ENCODE peak calls at places on chromosomes 13 and 19, in four cellular contexts. J is K562, K is HL-60, I is GM12878. T is an unnamed sample.
A peak's percentile ranks its signal among the peaks of the same experiment; 100 is the strongest.

GRCh38 chr13:93118081-93118615 is 108.5 kb upstream of the GPC6 start:
- DNase-seq in J (no peak), K (no peak), I (no peak), T (no peak)

GRCh38 chr13:89518289-89519077 is 1829.0 kb upstream of the MIR17HG start:
- DNase-seq in J (no peak), K (no peak), I (no peak), T (no peak)

GRCh38 chr19:35260694-35261304 is 8.0 kb upstream of the USF2 start:
- DNase-seq in J (no peak), K (no peak), I (no peak), T (no peak)

GRCh38 chr19:5983367-5983955 is 5.5 kb upstream of the RANBP3 start:
- DNase-seq in J (no peak), K (no peak), I (no peak), T (no peak)

GRCh38 chr19:31286491-31286890 is 62.7 kb downstream of the TSHZ3 start:
- DNase-seq in J (no peak), K (no peak), I (no peak), T (no peak)

GRCh38 chr19:27765912-27766725 is 1446.8 kb downstream of the UQCRFS1 start:
- DNase-seq in J (no peak), K (no peak), I (no peak), T (no peak)

GRCh38 chr19:19657397-19657783 is 6.1 kb downstream of the ATP13A1 start:
- DNase-seq in J (peak; percentile 1), K (no peak), I (no peak), T (no peak)

GRCh38 chr13:80083516-80084085 is 257.3 kb downstream of the SPRY2 start:
- DNase-seq in J (no peak), K (no peak), I (no peak), T (no peak)

GRCh38 chr13:31049083-31049482 is 112.6 kb downstream of the HSPH1 start:
- DNase-seq in J (no peak), K (no peak), I (no peak), T (no peak)

GRCh38 chr19:46722421-46723022 is 5.6 kb upstream of the PRKD2 start:
- DNase-seq in J (no peak), K (no peak), I (no peak), T (no peak)

GRCh38 chr19:3501780-3502179 is 1.3 kb upstream of the DOHH start:
- DNase-seq in J (no peak), K (no peak), I (no peak), T (no peak)

GRCh38 chr19:31583148-31583547 is 233.9 kb upstream of the TSHZ3 start:
- DNase-seq in J (no peak), K (no peak), I (no peak), T (no peak)

GRCh38 chr13:58160980-58161379 is 529.4 kb downstream of the PCDH17 start:
- DNase-seq in J (no peak), K (no peak), I (no peak), T (no peak)

GRCh38 chr19:3324405-3324856 is 42.0 kb upstream of the NFIC start:
- DNase-seq in J (peak; percentile 79), K (peak; percentile 35), I (no peak), T (no peak)

GRCh38 chr13:26095846-26096245 is 44.0 kb upstream of the SHISA2 start:
- DNase-seq in J (no peak), K (no peak), I (no peak), T (no peak)

GRCh38 chr19:31334849-31335624 is 14.2 kb downstream of the TSHZ3 start:
- DNase-seq in J (no peak), K (no peak), I (no peak), T (no peak)

GRCh38 chr13:111359237-111359915 is 38.9 kb downstream of the TEX29 start:
- DNase-seq in J (no peak), K (no peak), I (no peak), T (no peak)

GRCh38 chr13:33453911-33454310 is 168.4 kb upstream of the STARD13 start:
- DNase-seq in J (no peak), K (no peak), I (no peak), T (no peak)

GRCh38 chr13:48575014-48575413 is 42.1 kb upstream of the RCBTB2 start:
- DNase-seq in J (no peak), K (no peak), I (no peak), T (no peak)

GRCh38 chr13:19982447-19983043 is 24.0 kb downstream of the ZMYM2 start:
- DNase-seq in J (peak; percentile 24), K (no peak), I (no peak), T (no peak)

GRCh38 chr19:6687117-6687516 is 17.2 kb upstream of the TNFSF14 start:
- DNase-seq in J (no peak), K (no peak), I (no peak), T (no peak)

GRCh38 chr13:78040431-78040830 is 121.8 kb upstream of the EDNRB start:
- DNase-seq in J (no peak), K (no peak), I (no peak), T (no peak)

GRCh38 chr19:7868326-7868670 is 5.9 kb downstream of the PRR36 start:
- DNase-seq in J (no peak), K (no peak), I (no peak), T (no peak)

GRCh38 chr13:47548294-47548825 is 452.7 kb downstream of the SUCLA2 start:
- DNase-seq in J (no peak), K (no peak), I (no peak), T (no peak)

GRCh38 chr19:36215276-36216171 is 618 bp downstream of the ZNF146 start:
- DNase-seq in J (peak; percentile 30), K (no peak), I (no peak), T (no peak)

GRCh38 chr19:53549354-53549753 is 11.4 kb downstream of the ZNF331 start:
- DNase-seq in J (no peak), K (no peak), I (no peak), T (no peak)

GRCh38 chr19:8046569-8047165 is 5.9 kb upstream of the CCL25 start:
- DNase-seq in J (no peak), K (no peak), I (no peak), T (no peak)

GRCh38 chr19:8208119-8208709 is 956 bp upstream of the CERS4 start:
- DNase-seq in J (no peak), K (no peak), I (no peak), T (no peak)

GRCh38 chr13:102870677-102871415 is 25.0 kb downstream of the ERCC5 start:
- DNase-seq in J (peak; percentile 56), K (no peak), I (no peak), T (peak; percentile 39)

GRCh38 chr13:35851238-35851814 is 279.9 kb downstream of the DCLK1 start:
- DNase-seq in J (no peak), K (no peak), I (no peak), T (no peak)

GRCh38 chr13:51793570-51794273 is 10.2 kb downstream of the DHRS12 start:
- DNase-seq in J (peak; percentile 62), K (peak; percentile 52), I (peak; percentile 70), T (no peak)

GRCh38 chr13:46094478-46094877 is 10.4 kb downstream of the CPB2 start:
- DNase-seq in J (no peak), K (no peak), I (no peak), T (no peak)

GRCh38 chr13:26999499-26999898 is 172.1 kb downstream of the USP12 start:
- DNase-seq in J (no peak), K (no peak), I (no peak), T (no peak)

GRCh38 chr13:101730420-101731000 is 278.0 kb downstream of the ITGBL1 start:
- DNase-seq in J (no peak), K (no peak), I (no peak), T (no peak)

GRCh38 chr19:8342684-8343482 is at the start of gene KANK3:
- DNase-seq in J (peak; percentile 100), K (peak; percentile 77), I (peak; percentile 55), T (peak; percentile 99)

GRCh38 chr19:679418-680286 is 3.5 kb downstream of the FSTL3 start:
- DNase-seq in J (peak; percentile 61), K (peak; percentile 60), I (no peak), T (no peak)
- TF ChIP-seq POLR2AphosphoS5 in J (no peak), K (no peak), I (no peak), T (no peak)

DNA sequence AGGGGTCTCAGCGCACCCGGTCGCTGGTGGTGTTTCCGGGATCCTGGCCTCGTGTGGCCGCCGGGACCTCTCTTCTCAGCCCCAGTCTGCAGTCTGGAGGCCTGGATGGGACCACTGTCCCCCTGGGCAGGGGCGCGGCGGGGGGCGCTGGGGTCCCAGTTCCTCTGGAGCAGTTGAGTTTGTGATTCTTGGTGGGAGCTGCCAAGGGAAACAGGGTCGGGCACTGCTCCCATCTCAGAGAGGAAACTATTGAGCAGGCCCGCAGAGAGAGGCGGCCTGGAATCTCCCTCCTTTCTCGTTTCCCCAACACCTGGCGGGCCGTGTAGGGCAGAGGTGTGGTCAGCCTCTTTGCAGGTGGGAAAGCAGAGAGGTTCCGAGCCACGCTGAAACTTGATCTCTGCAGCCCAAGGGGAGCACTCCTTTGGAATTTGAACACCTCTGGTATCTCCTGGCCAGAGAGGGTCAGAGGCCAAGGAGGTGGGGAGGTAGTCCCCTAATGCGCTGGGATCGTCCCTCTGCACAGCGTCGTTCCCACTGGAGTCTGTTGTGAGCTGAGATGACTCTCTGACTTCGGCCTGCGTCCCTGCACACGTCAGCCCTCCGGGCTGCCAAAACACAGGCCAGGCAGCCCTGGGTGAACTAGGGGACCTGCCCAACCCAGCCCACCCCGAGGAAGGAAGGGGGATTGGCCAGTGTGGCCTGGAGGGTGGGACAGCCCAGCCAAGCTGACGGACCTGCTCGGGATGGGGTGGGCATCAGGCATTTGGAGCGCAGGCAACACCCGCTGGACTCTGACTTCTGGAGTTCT is 769 bp downstream of the PLEKHF1 start:
- DNase-seq in J (peak; percentile 18), K (no peak), I (no peak), T (no peak)
- TF ChIP-seq SPI1 in J (no peak), K (no peak), I (no peak), T (no peak)

DNA sequence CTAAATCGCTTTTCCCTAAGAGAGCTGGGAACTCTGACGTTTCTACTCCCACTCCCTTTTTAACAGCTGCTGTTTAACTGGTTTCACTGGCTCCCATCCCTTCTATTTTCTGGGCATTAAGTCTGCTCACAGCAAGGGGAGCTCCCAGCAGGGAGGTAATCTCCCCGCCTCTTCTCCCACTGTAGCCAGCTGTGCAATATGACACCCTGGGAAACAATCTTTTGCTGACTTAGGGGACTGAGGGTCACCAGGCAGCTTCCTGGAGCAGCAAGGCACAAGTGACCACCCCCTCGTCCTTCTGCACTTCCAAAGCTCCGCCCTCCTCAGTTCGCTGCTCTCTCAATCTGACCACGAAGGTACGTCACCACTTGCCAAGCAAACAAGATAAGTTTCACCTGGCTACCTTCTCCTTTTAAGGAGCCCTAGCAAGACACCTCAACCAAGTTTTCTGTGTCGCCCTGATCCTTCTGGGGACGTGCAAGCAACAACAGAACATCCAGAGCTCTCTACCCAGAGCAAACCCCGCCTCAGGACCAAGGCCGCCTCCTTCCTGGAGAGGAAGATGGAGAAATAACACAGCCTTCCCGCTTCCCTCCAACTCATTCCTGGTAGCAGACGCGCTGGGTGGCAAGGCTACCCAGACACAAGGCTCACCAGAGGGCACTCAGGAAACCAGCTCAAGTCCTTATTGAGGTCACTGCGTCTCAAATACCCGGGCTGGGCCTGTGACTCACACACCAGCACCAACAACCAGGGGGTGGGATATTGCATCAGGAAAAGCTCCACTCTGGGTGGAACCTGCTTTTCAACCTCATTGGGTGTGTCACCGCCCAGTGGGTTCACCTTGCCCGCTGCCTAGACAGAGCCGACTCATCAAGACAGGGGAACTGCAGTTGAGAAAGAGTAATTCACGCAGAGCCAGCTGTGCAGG is 92.4 kb downstream of the STK24 start:
- DNase-seq in J (peak; percentile 70), K (peak; percentile 85), I (no peak), T (no peak)
- TF ChIP-seq POLR2AphosphoS5 in J (no peak), K (no peak), I (no peak), T (no peak)

DNA sequence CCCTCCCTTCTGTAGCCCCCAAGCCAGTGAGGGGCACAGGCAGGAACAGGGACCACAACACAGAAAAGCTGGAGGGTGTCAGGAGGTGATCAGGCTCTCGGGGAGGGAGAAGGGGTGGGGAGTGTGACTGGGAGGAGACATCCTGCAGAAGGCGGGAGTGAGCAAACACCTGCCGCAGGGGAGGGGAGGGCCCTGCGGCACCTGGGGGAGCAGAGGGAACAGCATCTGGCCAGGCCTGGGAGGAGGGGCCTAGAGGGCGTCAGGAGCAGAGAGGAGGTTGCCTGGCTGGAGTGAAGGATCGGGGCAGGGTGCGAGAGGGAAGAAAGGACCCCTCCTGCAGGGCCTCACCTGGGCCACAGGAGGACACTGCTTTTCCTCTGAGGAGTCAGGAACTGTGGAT is 4.2 kb downstream of the KLK3 start:
- DNase-seq in J (no peak), K (no peak), I (no peak), T (no peak)
- TF ChIP-seq SPI1 in J (no peak), K (no peak), I (no peak), T (no peak)